ENCODE peak calls at places on chromosomes 16 and 17, in six cellular contexts. R, P, Y, Z, C and A are unnamed samples.
A peak's percentile ranks its signal among the peaks of the same experiment; 100 is the strongest.

GRCh38 chr17:72392056-72393010 is 271.5 kb downstream of the SOX9 start:
- DNase-seq in Z (peak; percentile 87), P (no peak), C (no peak), R (peak; percentile 41), Y (no peak), A (no peak)

GRCh38 chr16:10120953-10121352 is 61.3 kb downstream of the GRIN2A start:
- DNase-seq in Z (peak; percentile 60), R (no peak), P (no peak), Y (no peak), C (no peak), A (no peak)

GRCh38 chr17:47895254-47895855 is 681 bp upstream of the SP2 start:
- DNase-seq in R (no peak), Z (peak; percentile 21), C (peak; percentile 31), Y (no peak), P (no peak), A (no peak)

GRCh38 chr16:18803569-18804462 is 2.5 kb upstream of the ARL6IP1 start:
- DNase-seq in P (no peak), Y (no peak), R (no peak), Z (no peak), C (no peak), A (no peak)

GRCh38 chr17:5873781-5874180 is 196.4 kb upstream of the WSCD1 start:
- DNase-seq in Y (no peak), Z (no peak), P (no peak), C (no peak), R (no peak), A (no peak)

GRCh38 chr16:86529160-86529559 is 18.8 kb downstream of the FOXF1 start:
- DNase-seq in Y (no peak), P (no peak), C (no peak), R (no peak), Z (peak; percentile 72), A (no peak)

GRCh38 chr17:70624208-70624607 is 454.9 kb downstream of the KCNJ2 start:
- DNase-seq in Z (no peak), Y (no peak), C (no peak), R (no peak), P (no peak), A (no peak)

GRCh38 chr17:64920026-64920418 is 744 bp upstream of the LRRC37A3 start:
- DNase-seq in Z (peak; percentile 20), P (no peak), C (no peak), Y (no peak), R (no peak), A (no peak)

GRCh38 chr17:60155427-60155814 is 5.6 kb downstream of the CA4 start:
- DNase-seq in R (no peak), Y (no peak), Z (no peak), C (no peak), P (no peak), A (no peak)

GRCh38 chr17:47072881-47073280 is 93.8 kb upstream of the RPRML start:
- DNase-seq in C (no peak), Y (no peak), P (no peak), Z (peak; percentile 50), R (no peak), A (no peak)

GRCh38 chr16:31700530-31701388 is 172.8 kb upstream of the ZNF267 start:
- DNase-seq in C (peak; percentile 87), P (peak; percentile 82), Y (no peak), R (no peak), Z (peak; percentile 56), A (peak; percentile 73)

GRCh38 chr16:68073902-68074760 is 11.0 kb upstream of the NFATC3 start:
- DNase-seq in P (no peak), R (no peak), C (no peak), Z (no peak), Y (no peak), A (no peak)

GRCh38 chr16:47063011-47063724 is 80.6 kb downstream of the NETO2 start:
- DNase-seq in Z (no peak), Y (no peak), R (no peak), C (no peak), P (no peak), A (no peak)

GRCh38 chr17:44599298-44600175 is 42.3 kb downstream of the FZD2 start:
- DNase-seq in P (no peak), Y (peak; percentile 41), R (peak; percentile 20), Z (peak; percentile 97), C (no peak), A (no peak)

GRCh38 chr16:79334127-79334526 is 266.4 kb downstream of the MAF start:
- DNase-seq in P (peak; percentile 26), R (no peak), Y (peak; percentile 71), C (no peak), Z (no peak), A (peak; percentile 21)

GRCh38 chr16:67834242-67834614 is 7.9 kb upstream of the THAP11 start:
- DNase-seq in Z (no peak), P (no peak), C (no peak), R (no peak), Y (no peak), A (no peak)

GRCh38 chr16:5018791-5019190 is 14.9 kb downstream of the NAGPA start:
- DNase-seq in C (no peak), Z (no peak), Y (no peak), R (no peak), P (no peak), A (no peak)

GRCh38 chr17:13283606-13284005 is 265.8 kb upstream of the ELAC2 start:
- DNase-seq in P (no peak), R (no peak), Z (no peak), Y (no peak), C (no peak), A (no peak)

GRCh38 chr16:20049831-20050230 is 23.9 kb downstream of the GPR139 start:
- DNase-seq in C (no peak), P (no peak), Z (no peak), Y (no peak), R (no peak), A (no peak)

GRCh38 chr16:88634994-88635670 is 3.2 kb upstream of the IL17C start:
- DNase-seq in C (no peak), R (no peak), Y (no peak), P (no peak), Z (peak; percentile 31), A (no peak)

GRCh38 chr17:31448467-31449077 is 57.1 kb downstream of the RAB11FIP4 start:
- DNase-seq in P (no peak), Y (peak; percentile 55), Z (peak; percentile 21), C (no peak), R (no peak), A (no peak)

GRCh38 chr17:65389956-65390355 is 171.5 kb downstream of the AXIN2 start:
- DNase-seq in Y (no peak), Z (peak; percentile 89), P (no peak), C (no peak), R (no peak), A (no peak)

GRCh38 chr16:67415872-67416793 is at the start of gene ZDHHC1:
- DNase-seq in Y (peak; percentile 95), C (peak; percentile 72), R (peak; percentile 42), P (no peak), Z (peak; percentile 65), A (peak; percentile 27)